ENCODE peak calls at places on chromosome 4, in six cellular contexts. One of them, this sample, is unnamed.

GRCh38 chr4:688695-689497 is at the start of gene SLC49A3:
- DNase-seq in fibroblast of lung: no peak
- DNase-seq in upper lobe of left lung: no peak
- DNase-seq in fibroblast of pulmonary artery: no peak
- DNase-seq in keratinocyte: no peak
- DNase-seq in fibroblast of mammary gland: no peak
- DNase-seq in this sample: peak

GRCh38 chr4:143711543-143712159 is 11.2 kb upstream of the FREM3 start:
- DNase-seq in fibroblast of pulmonary artery: no peak
- DNase-seq in fibroblast of mammary gland: no peak
- DNase-seq in upper lobe of left lung: no peak
- DNase-seq in fibroblast of lung: no peak
- DNase-seq in keratinocyte: no peak
- DNase-seq in this sample: no peak

GRCh38 chr4:94472056-94472826 is 20.5 kb downstream of the PDLIM5 start:
- DNase-seq in fibroblast of mammary gland: peak
- DNase-seq in fibroblast of pulmonary artery: peak
- DNase-seq in upper lobe of left lung: no peak
- DNase-seq in keratinocyte: no peak
- DNase-seq in fibroblast of lung: peak
- DNase-seq in this sample: no peak

GRCh38 chr4:145731026-145731425 is 51.1 kb downstream of the C4orf51 start:
- DNase-seq in keratinocyte: no peak
- DNase-seq in upper lobe of left lung: peak
- DNase-seq in fibroblast of pulmonary artery: peak
- DNase-seq in fibroblast of lung: peak
- DNase-seq in fibroblast of mammary gland: peak
- DNase-seq in this sample: no peak

GRCh38 chr4:3368841-3369760 is 72.7 kb upstream of the HGFAC start:
- DNase-seq in fibroblast of mammary gland: no peak
- DNase-seq in upper lobe of left lung: no peak
- DNase-seq in keratinocyte: no peak
- DNase-seq in fibroblast of lung: peak
- DNase-seq in fibroblast of pulmonary artery: no peak
- DNase-seq in this sample: no peak

GRCh38 chr4:162075691-162076090 is 88.1 kb downstream of the FSTL5 start:
- DNase-seq in upper lobe of left lung: no peak
- DNase-seq in keratinocyte: no peak
- DNase-seq in fibroblast of mammary gland: no peak
- DNase-seq in fibroblast of lung: peak
- DNase-seq in fibroblast of pulmonary artery: no peak
- DNase-seq in this sample: no peak

GRCh38 chr4:86302242-86302641 is 57.6 kb downstream of the MAPK10 start:
- DNase-seq in fibroblast of mammary gland: peak
- DNase-seq in fibroblast of lung: peak
- DNase-seq in fibroblast of pulmonary artery: peak
- DNase-seq in upper lobe of left lung: peak
- DNase-seq in keratinocyte: no peak
- DNase-seq in this sample: no peak

GRCh38 chr4:117755438-117755837 is 278.8 kb upstream of the NDST3 start:
- DNase-seq in keratinocyte: no peak
- DNase-seq in fibroblast of lung: no peak
- DNase-seq in fibroblast of mammary gland: no peak
- DNase-seq in fibroblast of pulmonary artery: no peak
- DNase-seq in upper lobe of left lung: no peak
- DNase-seq in this sample: no peak

GRCh38 chr4:105272002-105272401 is 125.3 kb downstream of the TET2 start:
- DNase-seq in upper lobe of left lung: no peak
- DNase-seq in fibroblast of mammary gland: no peak
- DNase-seq in fibroblast of pulmonary artery: no peak
- DNase-seq in keratinocyte: no peak
- DNase-seq in fibroblast of lung: no peak
- DNase-seq in this sample: no peak

GRCh38 chr4:188658958-188659522 is 519.8 kb downstream of the TRIML1 start:
- DNase-seq in keratinocyte: no peak
- DNase-seq in fibroblast of lung: no peak
- DNase-seq in fibroblast of pulmonary artery: no peak
- DNase-seq in upper lobe of left lung: no peak
- DNase-seq in fibroblast of mammary gland: no peak
- DNase-seq in this sample: no peak

GRCh38 chr4:54187148-54187547 is 41.9 kb upstream of the PDGFRA start:
- DNase-seq in fibroblast of pulmonary artery: peak
- DNase-seq in keratinocyte: no peak
- DNase-seq in upper lobe of left lung: peak
- DNase-seq in fibroblast of lung: no peak
- DNase-seq in fibroblast of mammary gland: no peak
- DNase-seq in this sample: peak

GRCh38 chr4:52925531-52925968 is 63.4 kb downstream of the RASL11B start:
- DNase-seq in upper lobe of left lung: no peak
- DNase-seq in fibroblast of lung: peak
- DNase-seq in fibroblast of mammary gland: peak
- DNase-seq in keratinocyte: no peak
- DNase-seq in fibroblast of pulmonary artery: peak
- DNase-seq in this sample: no peak

GRCh38 chr4:141275834-141276233 is 55.1 kb downstream of the ZNF330 start:
- DNase-seq in fibroblast of mammary gland: peak
- DNase-seq in keratinocyte: no peak
- DNase-seq in upper lobe of left lung: no peak
- DNase-seq in fibroblast of lung: peak
- DNase-seq in fibroblast of pulmonary artery: peak
- DNase-seq in this sample: no peak

GRCh38 chr4:108749119-108749518 is 13.7 kb downstream of the ETNPPL start:
- DNase-seq in upper lobe of left lung: no peak
- DNase-seq in fibroblast of lung: no peak
- DNase-seq in keratinocyte: no peak
- DNase-seq in fibroblast of mammary gland: no peak
- DNase-seq in fibroblast of pulmonary artery: no peak
- DNase-seq in this sample: no peak
- TF ChIP-seq CTCF in upper lobe of left lung: no peak
- TF ChIP-seq CTCF in fibroblast of lung: no peak
- TF ChIP-seq CTCF in keratinocyte: no peak
- TF ChIP-seq CTCF in fibroblast of mammary gland: no peak
- TF ChIP-seq CTCF in fibroblast of pulmonary artery: no peak
- TF ChIP-seq CTCF in this sample: no peak

DNA sequence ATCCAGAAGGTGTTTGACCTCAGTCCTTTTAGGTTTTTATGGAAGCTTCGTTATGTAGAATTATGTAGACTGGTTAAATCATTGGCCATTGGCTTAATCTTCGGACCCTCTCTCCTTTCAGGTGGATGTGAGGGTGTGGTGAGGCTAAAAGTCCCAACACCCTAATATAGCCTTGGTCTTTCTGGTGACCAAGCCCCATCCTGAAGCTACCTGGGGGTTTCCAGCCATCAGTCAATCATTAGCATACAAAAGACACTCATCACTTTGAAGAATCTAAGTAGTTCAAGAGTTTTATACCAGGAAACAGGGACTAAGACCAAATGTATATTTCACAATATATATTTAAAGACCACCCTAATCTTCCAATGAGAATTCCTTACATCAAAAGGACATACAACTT is 5.5 kb downstream of the DDIT4L start:
- DNase-seq in upper lobe of left lung: no peak
- DNase-seq in keratinocyte: no peak
- DNase-seq in fibroblast of pulmonary artery: no peak
- DNase-seq in fibroblast of lung: no peak
- DNase-seq in fibroblast of mammary gland: no peak
- DNase-seq in this sample: no peak
- H3K4me3 ChIP-seq in upper lobe of left lung: no peak
- H3K4me3 ChIP-seq in keratinocyte: no peak
- H3K4me3 ChIP-seq in fibroblast of pulmonary artery: no peak
- H3K4me3 ChIP-seq in fibroblast of lung: no peak
- H3K4me3 ChIP-seq in fibroblast of mammary gland: no peak
- H3K4me3 ChIP-seq in this sample: no peak

DNA sequence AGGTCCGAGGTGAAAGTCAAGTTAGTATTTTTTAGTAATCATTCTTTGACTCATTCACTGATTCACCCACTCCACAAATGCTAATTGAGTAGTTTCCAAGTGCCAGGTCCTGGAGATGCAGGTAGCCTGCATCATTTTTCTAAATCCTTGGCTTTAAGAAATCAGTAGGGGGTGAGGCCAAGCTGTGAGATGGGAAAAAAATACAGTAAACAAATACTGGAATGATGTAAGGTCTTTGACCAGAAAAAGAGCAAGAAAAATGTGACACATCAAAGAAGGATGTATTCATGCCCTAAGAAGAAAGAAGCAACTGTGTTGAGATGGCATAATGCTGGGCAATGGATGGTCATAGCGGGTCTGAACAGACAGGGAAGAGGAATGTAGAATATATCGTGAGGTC is 1386.6 kb downstream of the PCDH7 start:
- DNase-seq in fibroblast of lung: no peak
- DNase-seq in keratinocyte: no peak
- DNase-seq in fibroblast of mammary gland: no peak
- DNase-seq in upper lobe of left lung: no peak
- DNase-seq in fibroblast of pulmonary artery: no peak
- DNase-seq in this sample: no peak
- TF ChIP-seq CTCF in fibroblast of lung: no peak
- TF ChIP-seq CTCF in keratinocyte: no peak
- TF ChIP-seq CTCF in fibroblast of mammary gland: no peak
- TF ChIP-seq CTCF in upper lobe of left lung: no peak
- TF ChIP-seq CTCF in fibroblast of pulmonary artery: no peak
- TF ChIP-seq CTCF in this sample: no peak

GRCh38 chr4:121072836-121073362 is 564 bp upstream of the NDNF start:
- DNase-seq in keratinocyte: no peak
- DNase-seq in fibroblast of lung: no peak
- DNase-seq in fibroblast of pulmonary artery: no peak
- DNase-seq in fibroblast of mammary gland: no peak
- DNase-seq in upper lobe of left lung: peak
- DNase-seq in this sample: peak
- H3K4me3 ChIP-seq in keratinocyte: peak
- H3K4me3 ChIP-seq in fibroblast of lung: peak
- H3K4me3 ChIP-seq in fibroblast of pulmonary artery: peak
- H3K4me3 ChIP-seq in fibroblast of mammary gland: peak
- H3K4me3 ChIP-seq in upper lobe of left lung: peak
- H3K4me3 ChIP-seq in this sample: peak

GRCh38 chr4:81472249-81473085 is 760 bp upstream of the RASGEF1B start:
- DNase-seq in keratinocyte: no peak
- DNase-seq in upper lobe of left lung: peak
- DNase-seq in fibroblast of pulmonary artery: peak
- DNase-seq in fibroblast of mammary gland: peak
- DNase-seq in fibroblast of lung: no peak
- DNase-seq in this sample: peak
- TF ChIP-seq CTCF in keratinocyte: no peak
- TF ChIP-seq CTCF in upper lobe of left lung: peak
- TF ChIP-seq CTCF in fibroblast of pulmonary artery: peak
- TF ChIP-seq CTCF in fibroblast of mammary gland: peak
- TF ChIP-seq CTCF in fibroblast of lung: no peak
- TF ChIP-seq CTCF in this sample: peak

DNA sequence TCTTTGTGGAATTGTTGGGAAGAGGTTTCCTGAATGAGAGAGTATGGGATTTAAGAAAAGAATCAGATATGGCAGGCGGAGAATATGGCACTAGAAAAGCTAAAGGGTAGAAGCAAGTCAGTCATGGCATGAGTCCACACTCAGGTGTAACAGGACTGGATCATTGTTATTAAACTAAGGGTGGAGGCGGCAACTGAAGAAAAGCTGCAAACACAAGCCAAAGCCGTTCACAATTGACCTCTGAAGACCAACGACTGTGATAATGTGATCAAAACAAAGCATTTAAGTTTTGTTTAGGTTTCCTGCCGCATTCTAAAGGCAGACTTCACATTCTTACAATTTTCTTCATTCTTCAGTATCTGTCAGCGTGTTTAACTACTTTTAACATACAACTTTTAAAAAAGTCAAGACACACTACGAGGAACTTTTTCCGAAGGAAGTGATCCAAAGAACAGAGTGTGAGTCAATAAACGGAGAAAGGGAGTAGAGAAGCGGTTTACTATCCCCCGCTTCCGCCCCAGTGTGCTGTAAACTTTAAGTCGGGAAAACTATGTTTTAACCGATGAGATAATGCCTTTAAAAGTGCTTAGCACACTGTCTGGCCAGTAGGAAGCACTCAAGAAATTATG is 939 bp upstream of the SLAIN2 start:
- DNase-seq in keratinocyte: no peak
- DNase-seq in upper lobe of left lung: no peak
- DNase-seq in fibroblast of lung: peak
- DNase-seq in fibroblast of mammary gland: peak
- DNase-seq in fibroblast of pulmonary artery: peak
- DNase-seq in this sample: no peak
- H3K4me3 ChIP-seq in keratinocyte: peak
- H3K4me3 ChIP-seq in upper lobe of left lung: peak
- H3K4me3 ChIP-seq in fibroblast of lung: peak
- H3K4me3 ChIP-seq in fibroblast of mammary gland: peak
- H3K4me3 ChIP-seq in fibroblast of pulmonary artery: peak
- H3K4me3 ChIP-seq in this sample: peak